ENCODE peak calls at places on chromosomes 6 and 20, in seven cellular contexts. W, U, K, I, M, C and S are unnamed samples.
A peak's percentile ranks its signal among the peaks of the same experiment; 100 is the strongest.

GRCh38 chr20:44809380-44810060 is 826 bp downstream of the RIMS4 start:
- DNase-seq in W (no peak), I (no peak), M (no peak), C (peak; percentile 16), K (no peak), U (no peak), S (no peak)

GRCh38 chr6:9527679-9528286 is 887.1 kb downstream of the TFAP2A start:
- DNase-seq in I (no peak), M (no peak), U (peak; percentile 48), K (no peak), C (no peak), W (no peak), S (no peak)

GRCh38 chr20:8795404-8795803 is 273.5 kb upstream of the PLCB4 start:
- DNase-seq in U (peak; percentile 47), C (no peak), I (no peak), K (no peak), M (no peak), W (no peak), S (no peak)

GRCh38 chr20:24755411-24755922 is 193.6 kb upstream of the CST7 start:
- DNase-seq in C (peak; percentile 19), W (no peak), I (peak; percentile 40), U (no peak), M (no peak), K (no peak), S (no peak)

GRCh38 chr6:3325210-3325609 is 66.5 kb downstream of the PSMG4 start:
- DNase-seq in W (no peak), U (peak; percentile 67), I (no peak), M (no peak), C (no peak), K (no peak), S (no peak)

GRCh38 chr20:24731312-24731711 is 217.8 kb upstream of the CST7 start:
- DNase-seq in C (no peak), I (no peak), M (no peak), U (no peak), K (no peak), W (no peak), S (no peak)

GRCh38 chr6:98335594-98335993 is 498.8 kb upstream of the POU3F2 start:
- DNase-seq in K (no peak), W (no peak), I (peak; percentile 33), U (no peak), C (no peak), M (no peak), S (no peak)

GRCh38 chr6:133892444-133893323 is 3.8 kb downstream of the TCF21 start:
- DNase-seq in I (peak; percentile 72), K (no peak), U (no peak), C (peak; percentile 50), W (no peak), M (peak; percentile 19), S (no peak)

GRCh38 chr20:10481671-10482070 is 46.6 kb downstream of the SLX4IP start:
- DNase-seq in C (no peak), U (no peak), I (no peak), M (no peak), K (no peak), W (no peak), S (no peak)

GRCh38 chr6:129936329-129937165 is 75.4 kb upstream of the TMEM244 start:
- DNase-seq in W (peak; percentile 29), I (peak; percentile 85), U (peak; percentile 77), K (peak; percentile 58), M (peak; percentile 60), C (peak; percentile 52), S (no peak)

DNA sequence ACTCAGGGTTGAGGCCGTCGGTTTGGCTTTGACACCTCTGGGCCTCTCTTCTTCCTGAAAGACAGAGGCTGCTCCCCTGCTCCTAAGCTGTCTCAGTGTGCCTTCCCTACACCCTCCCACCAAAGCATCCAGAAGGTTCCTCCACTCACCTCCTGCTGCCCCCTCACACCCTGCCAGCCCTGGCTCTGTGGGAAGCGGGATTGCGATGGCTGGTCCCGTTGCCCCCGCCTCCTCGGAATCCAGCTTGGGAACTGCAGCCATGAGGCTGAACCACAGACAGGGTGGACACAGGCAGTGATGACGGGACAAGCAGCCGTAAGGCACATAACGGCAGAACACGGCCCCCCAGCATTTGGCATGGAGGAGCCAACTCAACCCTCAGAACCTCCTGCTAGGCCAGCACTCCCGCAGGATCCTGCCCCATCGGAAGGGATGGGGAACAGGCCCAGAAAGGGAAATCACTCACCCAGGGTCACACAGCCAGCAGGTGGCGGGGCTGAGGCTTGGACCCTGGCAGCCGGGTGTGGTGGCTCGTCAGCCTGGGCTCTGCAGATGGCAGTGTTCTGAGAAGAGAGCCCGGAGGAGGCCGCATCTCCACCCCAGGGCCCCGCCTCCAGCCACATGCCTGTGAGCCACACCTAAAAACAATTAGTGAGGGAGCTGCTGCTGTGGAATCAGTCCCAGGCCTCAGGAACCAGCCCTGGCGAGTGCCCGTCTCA is 139.6 kb downstream of the PHACTR3 start:
- DNase-seq in C (no peak), M (no peak), U (no peak), W (no peak), I (peak; percentile 16), K (no peak), S (no peak)
- TF ChIP-seq CTCF in C (no peak), M (no peak), U (no peak), W (no peak), I (peak; percentile 13), K (no peak), S (no peak)

GRCh38 chr20:20864346-20865096 is 152.1 kb upstream of the RALGAPA2 start:
- DNase-seq in U (peak; percentile 6), I (peak; percentile 60), K (no peak), W (no peak), M (no peak), C (no peak), S (no peak)
- TF ChIP-seq CTCF in U (no peak), I (peak; percentile 71), K (peak; percentile 63), W (peak; percentile 19), M (no peak), C (peak; percentile 41), S (peak; percentile 35)

DNA sequence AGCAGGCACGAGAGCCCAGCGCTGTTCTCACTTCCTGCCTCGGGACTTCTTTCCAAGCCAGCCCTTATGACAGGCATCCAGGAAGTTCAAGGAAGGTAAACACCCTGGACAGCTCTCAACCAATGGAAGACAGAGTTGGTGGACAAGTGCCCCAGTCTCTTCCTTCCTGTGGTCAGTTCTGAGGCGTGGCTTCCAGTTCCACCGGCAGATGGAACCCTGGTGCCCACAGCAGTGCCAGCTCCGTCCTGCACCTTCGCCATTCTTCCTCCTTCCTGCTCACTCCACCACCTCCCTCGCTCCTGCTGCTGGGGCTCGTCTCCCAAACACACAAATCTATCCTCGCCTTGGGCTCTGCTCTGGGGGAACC is 162.8 kb downstream of the GRM4 start:
- DNase-seq in U (peak; percentile 10), W (no peak), M (no peak), C (no peak), K (no peak), I (no peak), S (no peak)
- TF ChIP-seq CTCF in U (no peak), W (no peak), M (no peak), C (no peak), K (no peak), I (peak; percentile 6), S (no peak)

DNA sequence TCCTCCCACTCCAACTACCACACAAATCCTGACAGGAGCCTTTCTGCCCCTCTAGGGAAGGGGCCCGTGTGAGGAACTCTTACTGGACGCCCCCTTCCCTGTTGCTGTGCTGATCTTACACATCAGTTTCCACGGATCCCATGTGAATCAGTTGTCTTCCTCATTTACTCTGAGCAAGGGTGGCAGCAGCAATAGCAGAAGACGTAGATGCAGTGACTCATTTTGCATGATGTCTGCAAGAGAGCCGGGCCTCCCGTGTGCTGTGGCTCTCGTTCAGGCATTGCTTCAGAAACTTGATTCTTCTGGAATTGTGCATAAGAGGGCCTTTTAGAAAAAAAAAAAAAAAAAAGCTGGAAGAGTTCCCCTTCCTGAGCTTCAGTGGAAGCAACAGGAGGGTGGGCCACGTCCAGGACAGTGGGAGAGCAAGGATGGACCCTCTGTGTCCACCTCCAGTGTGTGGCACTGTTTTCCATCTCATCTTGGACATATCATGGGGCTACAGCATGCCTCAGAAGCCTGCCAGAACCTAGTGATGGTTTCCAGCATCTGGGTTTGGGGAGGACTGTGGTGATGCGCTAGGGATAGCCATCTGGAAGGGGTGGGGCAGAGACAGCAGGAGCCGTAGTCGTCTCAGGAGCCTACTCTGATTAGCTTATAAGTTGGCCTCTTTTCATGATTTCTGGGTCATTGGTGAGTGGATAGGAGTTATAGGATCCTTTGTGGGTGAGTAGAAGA is 62.1 kb downstream of the FOXO3 start:
- DNase-seq in K (no peak), W (peak; percentile 79), I (no peak), U (peak; percentile 92), C (no peak), M (no peak), S (no peak)
- TF ChIP-seq CTCF in K (no peak), W (peak; percentile 18), I (no peak), U (no peak), C (no peak), M (no peak), S (no peak)

GRCh38 chr6:144408151-144408550 is 123.0 kb downstream of the UTRN start:
- DNase-seq in M (no peak), C (peak; percentile 14), U (peak; percentile 78), K (no peak), W (no peak), I (peak; percentile 9), S (no peak)
- TF ChIP-seq CTCF in M (no peak), C (no peak), U (no peak), K (no peak), W (no peak), I (no peak), S (no peak)

GRCh38 chr20:39553120-39553519 is 591.0 kb downstream of the DHX35 start:
- DNase-seq in K (no peak), C (no peak), U (no peak), I (no peak), W (no peak), M (no peak), S (no peak)

GRCh38 chr20:39547546-39548410 is 585.6 kb downstream of the DHX35 start:
- DNase-seq in K (no peak), W (no peak), M (no peak), C (no peak), U (no peak), I (no peak), S (no peak)
- TF ChIP-seq CTCF in K (peak; percentile 21), W (no peak), M (peak; percentile 18), C (no peak), U (no peak), I (peak; percentile 16), S (no peak)

DNA sequence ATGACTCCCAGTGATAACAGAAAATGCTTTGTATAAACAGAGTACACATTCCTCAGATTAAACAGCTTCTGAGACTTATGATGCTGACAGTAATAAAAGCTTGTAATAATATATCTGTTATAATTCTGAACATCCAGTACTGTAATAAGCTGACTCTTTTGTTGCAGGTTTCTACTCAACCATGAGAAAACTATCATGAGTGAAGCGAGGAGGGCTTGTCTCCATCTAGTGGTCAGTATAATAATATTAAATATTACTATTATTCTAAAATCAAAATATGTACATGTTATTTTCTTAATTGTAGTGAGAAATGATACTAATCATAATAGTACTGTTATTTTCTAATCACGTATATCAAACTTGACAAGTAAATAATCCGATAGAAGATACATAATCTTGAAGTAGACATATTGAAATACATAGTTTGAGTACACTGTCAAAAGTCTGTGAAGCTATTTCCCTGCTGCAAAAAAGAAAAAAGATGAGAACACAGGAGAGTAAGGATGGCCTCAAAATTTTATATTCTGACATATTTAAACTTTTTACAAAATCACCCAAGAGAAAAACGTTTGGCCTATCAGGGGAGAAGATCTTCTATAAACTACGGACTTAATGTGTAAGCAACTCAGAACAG is 183.1 kb downstream of the MOXD1 start:
- DNase-seq in K (no peak), M (no peak), U (peak; percentile 60), I (no peak), W (peak; percentile 23), C (no peak), S (no peak)
- TF ChIP-seq CTCF in K (peak; percentile 76), M (peak; percentile 72), U (peak; percentile 46), I (peak; percentile 53), W (peak; percentile 59), C (peak; percentile 49), S (peak; percentile 35)